ENCODE peak calls at places on chromosomes 6 and 20, in six cellular contexts. S, X, D, K, J and L are unnamed samples.

GRCh38 chr20:34515484-34516037 is 661 bp upstream of the DYNLRB1 start:
- DNase-seq in S (no peak), X (no peak), D (no peak), K (peak), J (no peak), L (peak)

GRCh38 chr6:66558189-66558588 is 851.2 kb upstream of the EYS start:
- DNase-seq in S (no peak), X (no peak), D (no peak), K (no peak), J (no peak), L (peak)

GRCh38 chr20:32462900-32463641 is 104.9 kb downstream of the ASXL1 start:
- DNase-seq in S (no peak), X (no peak), D (no peak), K (no peak), J (no peak), L (no peak)

GRCh38 chr20:59785986-59786753 is 147.3 kb downstream of the SYCP2 start:
- DNase-seq in S (no peak), X (no peak), D (no peak), K (no peak), J (peak), L (no peak)

GRCh38 chr6:109894181-109894580 is 83.9 kb upstream of the GPR6 start:
- DNase-seq in S (no peak), X (no peak), D (no peak), K (no peak), J (no peak), L (no peak)

GRCh38 chr20:61253264-61253639 is 1.2 kb downstream of the CDH4 start:
- DNase-seq in S (peak), X (no peak), D (no peak), K (peak), J (no peak), L (no peak)

GRCh38 chr6:152368761-152369624 is 268.2 kb downstream of the SYNE1 start:
- DNase-seq in S (peak), X (peak), D (no peak), K (no peak), J (peak), L (no peak)

GRCh38 chr6:168616807-168617756 is 176.1 kb downstream of the SMOC2 start:
- DNase-seq in S (peak), X (no peak), D (no peak), K (no peak), J (no peak), L (no peak)

GRCh38 chr6:154932562-154933027 is 62.5 kb upstream of the TIAM2 start:
- DNase-seq in S (no peak), X (no peak), D (peak), K (no peak), J (no peak), L (peak)

GRCh38 chr20:54042021-54042420 is 28.4 kb downstream of the BCAS1 start:
- DNase-seq in S (no peak), X (no peak), D (no peak), K (no peak), J (no peak), L (no peak)

GRCh38 chr6:112150363-112150762 is 63.0 kb downstream of the FAM229B start:
- DNase-seq in S (no peak), X (no peak), D (no peak), K (no peak), J (no peak), L (no peak)

GRCh38 chr20:63977392-63978276 is 1.8 kb downstream of the SAMD10 start:
- DNase-seq in S (no peak), X (no peak), D (peak), K (no peak), J (no peak), L (peak)